ENCODE peak calls at places on chromosomes 16 and 17, in five cellular contexts. One of them, this sample, is unnamed.

GRCh38 chr17:57975044-57975443 is 13.0 kb downstream of the VEZF1 start:
- DNase-seq in HuH-7.5: no peak
- DNase-seq in HFF-Myc: no peak
- DNase-seq in stimulated activated CD4-positive, alpha-beta T cell treated with anti-CD3 and anti-CD28 coated beads, Interleukin-4, amount 100 ng/mL, for 1 hour: no peak
- DNase-seq in NCI-H69: no peak
- DNase-seq in this sample: no peak

GRCh38 chr17:74904687-74905409 is 11.4 kb upstream of the FADS6 start:
- DNase-seq in NCI-H69: no peak
- DNase-seq in HFF-Myc: no peak
- DNase-seq in stimulated activated CD4-positive, alpha-beta T cell treated with anti-CD3 and anti-CD28 coated beads, Interleukin-4, amount 100 ng/mL, for 1 hour: no peak
- DNase-seq in HuH-7.5: no peak
- DNase-seq in this sample: no peak

GRCh38 chr16:75591001-75591852 is 25.0 kb downstream of the GABARAPL2 start:
- DNase-seq in NCI-H69: peak; percentile 7
- DNase-seq in stimulated activated CD4-positive, alpha-beta T cell treated with anti-CD3 and anti-CD28 coated beads, Interleukin-4, amount 100 ng/mL, for 1 hour: no peak
- DNase-seq in HuH-7.5: no peak
- DNase-seq in HFF-Myc: peak; percentile 24
- DNase-seq in this sample: no peak

GRCh38 chr16:58077796-58078195 is 51.4 kb downstream of the CFAP20 start:
- DNase-seq in HFF-Myc: no peak
- DNase-seq in NCI-H69: no peak
- DNase-seq in stimulated activated CD4-positive, alpha-beta T cell treated with anti-CD3 and anti-CD28 coated beads, Interleukin-4, amount 100 ng/mL, for 1 hour: no peak
- DNase-seq in HuH-7.5: no peak
- DNase-seq in this sample: no peak

GRCh38 chr17:47200325-47200663 is 8.9 kb upstream of the MYL4 start:
- DNase-seq in stimulated activated CD4-positive, alpha-beta T cell treated with anti-CD3 and anti-CD28 coated beads, Interleukin-4, amount 100 ng/mL, for 1 hour: no peak
- DNase-seq in HuH-7.5: no peak
- DNase-seq in HFF-Myc: no peak
- DNase-seq in NCI-H69: no peak
- DNase-seq in this sample: no peak

GRCh38 chr17:58605470-58605869 is 86.4 kb downstream of the TEX14 start:
- DNase-seq in stimulated activated CD4-positive, alpha-beta T cell treated with anti-CD3 and anti-CD28 coated beads, Interleukin-4, amount 100 ng/mL, for 1 hour: no peak
- DNase-seq in HFF-Myc: no peak
- DNase-seq in HuH-7.5: peak; percentile 37
- DNase-seq in NCI-H69: no peak
- DNase-seq in this sample: no peak

GRCh38 chr16:50396770-50397525 is 28.2 kb upstream of the BRD7 start:
- DNase-seq in HuH-7.5: no peak
- DNase-seq in stimulated activated CD4-positive, alpha-beta T cell treated with anti-CD3 and anti-CD28 coated beads, Interleukin-4, amount 100 ng/mL, for 1 hour: no peak
- DNase-seq in NCI-H69: peak; percentile 3
- DNase-seq in HFF-Myc: no peak
- DNase-seq in this sample: no peak

GRCh38 chr17:80889897-80890550 is 101.6 kb upstream of the CHMP6 start:
- DNase-seq in HuH-7.5: no peak
- DNase-seq in NCI-H69: no peak
- DNase-seq in stimulated activated CD4-positive, alpha-beta T cell treated with anti-CD3 and anti-CD28 coated beads, Interleukin-4, amount 100 ng/mL, for 1 hour: peak; percentile 40
- DNase-seq in HFF-Myc: no peak
- DNase-seq in this sample: no peak

GRCh38 chr17:74280093-74280513 is 6.1 kb downstream of the DNAI2 start:
- DNase-seq in HuH-7.5: no peak
- DNase-seq in stimulated activated CD4-positive, alpha-beta T cell treated with anti-CD3 and anti-CD28 coated beads, Interleukin-4, amount 100 ng/mL, for 1 hour: peak; percentile 41
- DNase-seq in NCI-H69: no peak
- DNase-seq in HFF-Myc: no peak
- DNase-seq in this sample: no peak

GRCh38 chr17:22310717-22311686 is 618.7 kb downstream of the KCNJ18 start:
- DNase-seq in HFF-Myc: no peak
- DNase-seq in HuH-7.5: no peak
- DNase-seq in stimulated activated CD4-positive, alpha-beta T cell treated with anti-CD3 and anti-CD28 coated beads, Interleukin-4, amount 100 ng/mL, for 1 hour: no peak
- DNase-seq in NCI-H69: no peak
- DNase-seq in this sample: no peak

GRCh38 chr17:78342438-78343098 is 17.3 kb downstream of the SOCS3 start:
- DNase-seq in stimulated activated CD4-positive, alpha-beta T cell treated with anti-CD3 and anti-CD28 coated beads, Interleukin-4, amount 100 ng/mL, for 1 hour: no peak
- DNase-seq in NCI-H69: no peak
- DNase-seq in HuH-7.5: no peak
- DNase-seq in HFF-Myc: no peak
- DNase-seq in this sample: no peak

GRCh38 chr16:10623059-10623458 is 42.7 kb upstream of the EMP2 start:
- DNase-seq in stimulated activated CD4-positive, alpha-beta T cell treated with anti-CD3 and anti-CD28 coated beads, Interleukin-4, amount 100 ng/mL, for 1 hour: no peak
- DNase-seq in HFF-Myc: no peak
- DNase-seq in NCI-H69: no peak
- DNase-seq in HuH-7.5: no peak
- DNase-seq in this sample: no peak

GRCh38 chr17:55175788-55176425 is 88.9 kb upstream of the HLF start:
- DNase-seq in HFF-Myc: no peak
- DNase-seq in NCI-H69: peak; percentile 93
- DNase-seq in HuH-7.5: no peak
- DNase-seq in stimulated activated CD4-positive, alpha-beta T cell treated with anti-CD3 and anti-CD28 coated beads, Interleukin-4, amount 100 ng/mL, for 1 hour: no peak
- DNase-seq in this sample: no peak

GRCh38 chr16:84543931-84544776 is 39.7 kb upstream of the MEAK7 start:
- DNase-seq in HFF-Myc: no peak
- DNase-seq in HuH-7.5: no peak
- DNase-seq in NCI-H69: peak; percentile 68
- DNase-seq in stimulated activated CD4-positive, alpha-beta T cell treated with anti-CD3 and anti-CD28 coated beads, Interleukin-4, amount 100 ng/mL, for 1 hour: peak; percentile 52
- DNase-seq in this sample: no peak

GRCh38 chr17:71632328-71632727 is 488.5 kb upstream of the SOX9 start:
- DNase-seq in stimulated activated CD4-positive, alpha-beta T cell treated with anti-CD3 and anti-CD28 coated beads, Interleukin-4, amount 100 ng/mL, for 1 hour: no peak
- DNase-seq in HuH-7.5: no peak
- DNase-seq in HFF-Myc: no peak
- DNase-seq in NCI-H69: peak; percentile 89
- DNase-seq in this sample: no peak

GRCh38 chr17:29212681-29213121 is 32.5 kb upstream of the MYO18A start:
- DNase-seq in HFF-Myc: no peak
- DNase-seq in HuH-7.5: no peak
- DNase-seq in stimulated activated CD4-positive, alpha-beta T cell treated with anti-CD3 and anti-CD28 coated beads, Interleukin-4, amount 100 ng/mL, for 1 hour: no peak
- DNase-seq in NCI-H69: no peak
- DNase-seq in this sample: no peak

GRCh38 chr17:32486701-32487459 is at the start of gene CDK5R1:
- DNase-seq in stimulated activated CD4-positive, alpha-beta T cell treated with anti-CD3 and anti-CD28 coated beads, Interleukin-4, amount 100 ng/mL, for 1 hour: peak; percentile 75
- DNase-seq in HuH-7.5: peak; percentile 62
- DNase-seq in HFF-Myc: no peak
- DNase-seq in NCI-H69: peak; percentile 95
- DNase-seq in this sample: no peak

GRCh38 chr16:6949240-6949639 is 383.4 kb upstream of the RBFOX1 start:
- DNase-seq in HFF-Myc: no peak
- DNase-seq in stimulated activated CD4-positive, alpha-beta T cell treated with anti-CD3 and anti-CD28 coated beads, Interleukin-4, amount 100 ng/mL, for 1 hour: no peak
- DNase-seq in NCI-H69: no peak
- DNase-seq in HuH-7.5: no peak
- DNase-seq in this sample: no peak

GRCh38 chr17:47810200-47810821 is 11.3 kb downstream of the OSBPL7 start:
- DNase-seq in NCI-H69: no peak
- DNase-seq in HuH-7.5: peak; percentile 53
- DNase-seq in stimulated activated CD4-positive, alpha-beta T cell treated with anti-CD3 and anti-CD28 coated beads, Interleukin-4, amount 100 ng/mL, for 1 hour: no peak
- DNase-seq in HFF-Myc: peak; percentile 38
- DNase-seq in this sample: no peak

GRCh38 chr17:57636274-57636673 is 108.8 kb downstream of the CCDC182 start:
- DNase-seq in stimulated activated CD4-positive, alpha-beta T cell treated with anti-CD3 and anti-CD28 coated beads, Interleukin-4, amount 100 ng/mL, for 1 hour: no peak
- DNase-seq in HuH-7.5: no peak
- DNase-seq in NCI-H69: no peak
- DNase-seq in HFF-Myc: no peak
- DNase-seq in this sample: no peak

GRCh38 chr17:44792276-44792675 is 33.5 kb downstream of the ADAM11 start:
- DNase-seq in HFF-Myc: no peak
- DNase-seq in HuH-7.5: no peak
- DNase-seq in NCI-H69: no peak
- DNase-seq in stimulated activated CD4-positive, alpha-beta T cell treated with anti-CD3 and anti-CD28 coated beads, Interleukin-4, amount 100 ng/mL, for 1 hour: no peak
- DNase-seq in this sample: no peak

GRCh38 chr17:45186955-45187354 is 25.3 kb downstream of the HEXIM2 start:
- DNase-seq in HuH-7.5: no peak
- DNase-seq in stimulated activated CD4-positive, alpha-beta T cell treated with anti-CD3 and anti-CD28 coated beads, Interleukin-4, amount 100 ng/mL, for 1 hour: no peak
- DNase-seq in NCI-H69: no peak
- DNase-seq in HFF-Myc: no peak
- DNase-seq in this sample: no peak

GRCh38 chr17:42428141-42428944 is 5.3 kb upstream of the CAVIN1 start:
- DNase-seq in HFF-Myc: peak; percentile 93
- DNase-seq in NCI-H69: peak; percentile 81
- DNase-seq in stimulated activated CD4-positive, alpha-beta T cell treated with anti-CD3 and anti-CD28 coated beads, Interleukin-4, amount 100 ng/mL, for 1 hour: no peak
- DNase-seq in HuH-7.5: no peak
- DNase-seq in this sample: no peak

GRCh38 chr17:38415250-38416194 is 12.7 kb upstream of the ARHGAP23 start:
- DNase-seq in HFF-Myc: no peak
- DNase-seq in HuH-7.5: peak; percentile 65
- DNase-seq in NCI-H69: peak; percentile 95
- DNase-seq in stimulated activated CD4-positive, alpha-beta T cell treated with anti-CD3 and anti-CD28 coated beads, Interleukin-4, amount 100 ng/mL, for 1 hour: no peak
- DNase-seq in this sample: no peak

GRCh38 chr17:81397314-81398169 is 2.3 kb downstream of the BAHCC1 start:
- DNase-seq in stimulated activated CD4-positive, alpha-beta T cell treated with anti-CD3 and anti-CD28 coated beads, Interleukin-4, amount 100 ng/mL, for 1 hour: no peak
- DNase-seq in HFF-Myc: no peak
- DNase-seq in NCI-H69: peak; percentile 85
- DNase-seq in HuH-7.5: peak; percentile 87
- DNase-seq in this sample: no peak

GRCh38 chr17:77361986-77362620 is 221.3 kb downstream of the SEC14L1 start:
- DNase-seq in HFF-Myc: no peak
- DNase-seq in NCI-H69: no peak
- DNase-seq in HuH-7.5: no peak
- DNase-seq in stimulated activated CD4-positive, alpha-beta T cell treated with anti-CD3 and anti-CD28 coated beads, Interleukin-4, amount 100 ng/mL, for 1 hour: no peak
- DNase-seq in this sample: no peak

GRCh38 chr16:57028086-57028485 is 38.7 kb downstream of the NLRC5 start:
- DNase-seq in NCI-H69: peak; percentile 88
- DNase-seq in HuH-7.5: no peak
- DNase-seq in HFF-Myc: no peak
- DNase-seq in stimulated activated CD4-positive, alpha-beta T cell treated with anti-CD3 and anti-CD28 coated beads, Interleukin-4, amount 100 ng/mL, for 1 hour: no peak
- DNase-seq in this sample: no peak

GRCh38 chr16:27795992-27796614 is 246.2 kb downstream of the KATNIP start:
- DNase-seq in HFF-Myc: no peak
- DNase-seq in NCI-H69: no peak
- DNase-seq in stimulated activated CD4-positive, alpha-beta T cell treated with anti-CD3 and anti-CD28 coated beads, Interleukin-4, amount 100 ng/mL, for 1 hour: peak; percentile 17
- DNase-seq in HuH-7.5: peak; percentile 43
- DNase-seq in this sample: no peak

GRCh38 chr17:55420067-55420775 is 1.4 kb downstream of the MMD start:
- DNase-seq in stimulated activated CD4-positive, alpha-beta T cell treated with anti-CD3 and anti-CD28 coated beads, Interleukin-4, amount 100 ng/mL, for 1 hour: no peak
- DNase-seq in HFF-Myc: no peak
- DNase-seq in NCI-H69: peak; percentile 17
- DNase-seq in HuH-7.5: no peak
- DNase-seq in this sample: no peak

GRCh38 chr17:17141279-17141678 is 64.9 kb downstream of the PLD6 start:
- DNase-seq in NCI-H69: no peak
- DNase-seq in stimulated activated CD4-positive, alpha-beta T cell treated with anti-CD3 and anti-CD28 coated beads, Interleukin-4, amount 100 ng/mL, for 1 hour: no peak
- DNase-seq in HFF-Myc: no peak
- DNase-seq in HuH-7.5: no peak
- DNase-seq in this sample: no peak

GRCh38 chr16:84321932-84322331 is 27.3 kb downstream of the WFDC1 start:
- DNase-seq in NCI-H69: peak; percentile 56
- DNase-seq in HuH-7.5: no peak
- DNase-seq in stimulated activated CD4-positive, alpha-beta T cell treated with anti-CD3 and anti-CD28 coated beads, Interleukin-4, amount 100 ng/mL, for 1 hour: no peak
- DNase-seq in HFF-Myc: no peak
- DNase-seq in this sample: no peak

GRCh38 chr17:65388911-65389310 is 172.5 kb downstream of the AXIN2 start:
- DNase-seq in HuH-7.5: no peak
- DNase-seq in NCI-H69: no peak
- DNase-seq in HFF-Myc: peak; percentile 50
- DNase-seq in stimulated activated CD4-positive, alpha-beta T cell treated with anti-CD3 and anti-CD28 coated beads, Interleukin-4, amount 100 ng/mL, for 1 hour: no peak
- DNase-seq in this sample: no peak

GRCh38 chr16:64391009-64391663 is 730.7 kb downstream of the CDH11 start:
- DNase-seq in HFF-Myc: no peak
- DNase-seq in HuH-7.5: no peak
- DNase-seq in NCI-H69: peak; percentile 8
- DNase-seq in stimulated activated CD4-positive, alpha-beta T cell treated with anti-CD3 and anti-CD28 coated beads, Interleukin-4, amount 100 ng/mL, for 1 hour: no peak
- DNase-seq in this sample: no peak

GRCh38 chr17:28227278-28228108 is 91.5 kb upstream of the TMEM97 start:
- DNase-seq in HuH-7.5: peak; percentile 88
- DNase-seq in stimulated activated CD4-positive, alpha-beta T cell treated with anti-CD3 and anti-CD28 coated beads, Interleukin-4, amount 100 ng/mL, for 1 hour: peak; percentile 21
- DNase-seq in HFF-Myc: no peak
- DNase-seq in NCI-H69: peak; percentile 98
- DNase-seq in this sample: no peak

GRCh38 chr16:28082624-28083023 is 19.1 kb upstream of the GSG1L start:
- DNase-seq in HFF-Myc: no peak
- DNase-seq in HuH-7.5: no peak
- DNase-seq in NCI-H69: no peak
- DNase-seq in stimulated activated CD4-positive, alpha-beta T cell treated with anti-CD3 and anti-CD28 coated beads, Interleukin-4, amount 100 ng/mL, for 1 hour: no peak
- DNase-seq in this sample: no peak